ENCODE peak calls at places on chromosomes 7 and 10, in five cellular contexts. C is anterior cingulate cortex, J is fibroblast of villous mesenchyme, F is suprapubic skin, D is neural crest cell. R is an unnamed sample.

GRCh38 chr10:99920486-99920885 is 89.3 kb downstream of the DNMBP start:
- DNase-seq in C (no peak), J (no peak), F (no peak), D (no peak), R (no peak)

GRCh38 chr7:40839881-40840280 is 705.1 kb downstream of the SUGCT start:
- DNase-seq in C (no peak), J (no peak), F (no peak), D (no peak), R (no peak)

GRCh38 chr10:95819620-95820329 is 63.8 kb downstream of the ENTPD1 start:
- DNase-seq in C (no peak), J (no peak), F (no peak), D (no peak), R (no peak)

GRCh38 chr10:34916368-34916767 is 101.3 kb upstream of the PARD3 start:
- DNase-seq in C (no peak), J (peak), F (no peak), D (no peak), R (no peak)

GRCh38 chr7:73618538-73618937 is 5.8 kb downstream of the MLXIPL start:
- DNase-seq in C (no peak), J (no peak), F (no peak), D (no peak), R (no peak)

GRCh38 chr7:107993879-107994278 is 9.1 kb downstream of the LAMB1 start:
- DNase-seq in C (no peak), J (no peak), F (no peak), D (no peak), R (no peak)

GRCh38 chr10:33293531-33294170 is 40.8 kb downstream of the NRP1 start:
- DNase-seq in C (no peak), J (no peak), F (no peak), D (no peak), R (no peak)

GRCh38 chr10:70162892-70163201 is 7.5 kb downstream of the SAR1A start:
- DNase-seq in C (no peak), J (peak), F (no peak), D (no peak), R (no peak)

GRCh38 chr7:2892571-2892970 is 48.5 kb upstream of the GNA12 start:
- DNase-seq in C (no peak), J (no peak), F (no peak), D (no peak), R (no peak)

GRCh38 chr7:131327049-131327625 is 539 bp upstream of the MKLN1 start:
- DNase-seq in C (peak), J (peak), F (peak), D (no peak), R (peak)

GRCh38 chr10:70174058-70174741 is 3.9 kb upstream of the SAR1A start:
- DNase-seq in C (no peak), J (no peak), F (no peak), D (no peak), R (no peak)

GRCh38 chr7:33807158-33807530 is 98.2 kb upstream of the BMPER start:
- DNase-seq in C (no peak), J (no peak), F (no peak), D (no peak), R (no peak)

GRCh38 chr7:45662540-45663166 is 88.5 kb downstream of the ADCY1 start:
- DNase-seq in C (no peak), J (no peak), F (no peak), D (no peak), R (no peak)

GRCh38 chr10:101446947-101447346 is 93.0 kb downstream of the BTRC start:
- DNase-seq in C (no peak), J (no peak), F (no peak), D (no peak), R (no peak)

GRCh38 chr7:91692800-91693199 is 187.7 kb downstream of the MTERF1 start:
- DNase-seq in C (no peak), J (peak), F (no peak), D (no peak), R (no peak)

GRCh38 chr10:115432188-115432819 is 339.1 kb downstream of the ATRNL1 start:
- DNase-seq in C (no peak), J (peak), F (no peak), D (no peak), R (no peak)

GRCh38 chr10:128326251-128326650 is 200.0 kb upstream of the MKI67 start:
- DNase-seq in C (no peak), J (no peak), F (no peak), D (no peak), R (no peak)

GRCh38 chr10:130341325-130341724 is 205.1 kb downstream of the GLRX3 start:
- DNase-seq in C (peak), J (no peak), F (no peak), D (peak), R (no peak)

GRCh38 chr7:93212881-93213280 is 13.4 kb downstream of the HEPACAM2 start:
- DNase-seq in C (no peak), J (no peak), F (no peak), D (no peak), R (no peak)

GRCh38 chr7:131007439-131008330 is 273.7 kb upstream of the KLF14 start:
- DNase-seq in C (no peak), J (peak), F (no peak), D (peak), R (peak)

GRCh38 chr10:44471410-44471809 is 86.5 kb upstream of the CXCL12 start:
- DNase-seq in C (no peak), J (no peak), F (no peak), D (no peak), R (no peak)

GRCh38 chr10:105188737-105189463 is 547.8 kb downstream of the SORCS3 start:
- DNase-seq in C (no peak), J (no peak), F (no peak), D (no peak), R (no peak)

GRCh38 chr7:134121632-134122139 is 5.5 kb upstream of the LRGUK start:
- DNase-seq in C (no peak), J (no peak), F (no peak), D (no peak), R (no peak)

GRCh38 chr10:95391570-95392249 is 100.9 kb upstream of the PDLIM1 start:
- DNase-seq in C (no peak), J (peak), F (no peak), D (no peak), R (peak)

GRCh38 chr10:2936816-2937215 is 130.5 kb upstream of the PFKP start:
- DNase-seq in C (no peak), J (no peak), F (no peak), D (no peak), R (no peak)

GRCh38 chr7:50681451-50682045 is 101.1 kb downstream of the GRB10 start:
- DNase-seq in C (no peak), J (no peak), F (no peak), D (no peak), R (no peak)

GRCh38 chr10:118912961-118913360 is 116.6 kb upstream of the NANOS1 start:
- DNase-seq in C (no peak), J (peak), F (no peak), D (no peak), R (no peak)

GRCh38 chr7:156177396-156178055 is 365.3 kb upstream of the SHH start:
- DNase-seq in C (no peak), J (no peak), F (no peak), D (no peak), R (no peak)

GRCh38 chr7:40394382-40394781 is 259.6 kb downstream of the SUGCT start:
- DNase-seq in C (no peak), J (no peak), F (no peak), D (no peak), R (no peak)

R was measured in hepatic stellate cell.